ENCODE peak calls at places on chromosomes 7 and 10, in six cellular contexts. W is transverse colon; K is CD4-positive, alpha-beta T cell; Y is glutamatergic neuron; S is GM13977; O is AG09309. N is an unnamed sample.
A peak's percentile ranks its signal among the peaks of the same experiment; 100 is the strongest.

GRCh38 chr7:108557191-108557590 is 12.3 kb downstream of the THAP5 start:
- DNase-seq in O (no peak), Y (no peak), S (no peak), W (no peak), K (no peak), N (no peak)

GRCh38 chr10:19876570-19876969 is 60.3 kb downstream of the PLXDC2 start:
- DNase-seq in Y (no peak), S (no peak), O (no peak), K (no peak), W (no peak), N (no peak)

GRCh38 chr7:20998309-20998708 is 211.6 kb upstream of the SP8 start:
- DNase-seq in Y (no peak), K (no peak), S (no peak), O (no peak), W (peak; percentile 10), N (no peak)

GRCh38 chr10:34526186-34526585 is 288.9 kb downstream of the PARD3 start:
- DNase-seq in W (no peak), Y (no peak), S (no peak), O (no peak), K (no peak), N (no peak)

GRCh38 chr7:33774762-33775523 is 130.4 kb upstream of the BMPER start:
- DNase-seq in S (no peak), Y (no peak), K (no peak), O (peak; percentile 70), W (peak; percentile 20), N (no peak)

GRCh38 chr7:36945612-36946400 is 221.5 kb upstream of the AOAH start:
- DNase-seq in S (no peak), K (no peak), O (no peak), Y (peak; percentile 50), W (peak; percentile 43), N (no peak)

GRCh38 chr7:149529136-149529718 is 31.6 kb upstream of the ZNF746 start:
- DNase-seq in K (no peak), Y (no peak), S (no peak), W (no peak), O (no peak), N (no peak)

GRCh38 chr10:43057231-43057711 is 19.6 kb upstream of the RET start:
- DNase-seq in S (no peak), K (no peak), O (no peak), W (no peak), Y (no peak), N (no peak)

GRCh38 chr10:100731603-100732596 is 13.5 kb upstream of the PAX2 start:
- DNase-seq in O (no peak), W (no peak), S (no peak), Y (peak; percentile 45), K (no peak), N (no peak)

GRCh38 chr10:129568562-129569344 is 101.7 kb downstream of the MGMT start:
- DNase-seq in S (no peak), K (no peak), W (no peak), Y (peak; percentile 65), O (no peak), N (no peak)

GRCh38 chr10:99993994-99994689 is 15.6 kb downstream of the DNMBP start:
- DNase-seq in S (peak; percentile 80), O (no peak), Y (no peak), K (peak; percentile 45), W (peak; percentile 58), N (no peak)

GRCh38 chr10:73623056-73623455 is 18.2 kb downstream of the MYOZ1 start:
- DNase-seq in W (no peak), S (no peak), O (no peak), Y (no peak), K (no peak), N (no peak)

DNA sequence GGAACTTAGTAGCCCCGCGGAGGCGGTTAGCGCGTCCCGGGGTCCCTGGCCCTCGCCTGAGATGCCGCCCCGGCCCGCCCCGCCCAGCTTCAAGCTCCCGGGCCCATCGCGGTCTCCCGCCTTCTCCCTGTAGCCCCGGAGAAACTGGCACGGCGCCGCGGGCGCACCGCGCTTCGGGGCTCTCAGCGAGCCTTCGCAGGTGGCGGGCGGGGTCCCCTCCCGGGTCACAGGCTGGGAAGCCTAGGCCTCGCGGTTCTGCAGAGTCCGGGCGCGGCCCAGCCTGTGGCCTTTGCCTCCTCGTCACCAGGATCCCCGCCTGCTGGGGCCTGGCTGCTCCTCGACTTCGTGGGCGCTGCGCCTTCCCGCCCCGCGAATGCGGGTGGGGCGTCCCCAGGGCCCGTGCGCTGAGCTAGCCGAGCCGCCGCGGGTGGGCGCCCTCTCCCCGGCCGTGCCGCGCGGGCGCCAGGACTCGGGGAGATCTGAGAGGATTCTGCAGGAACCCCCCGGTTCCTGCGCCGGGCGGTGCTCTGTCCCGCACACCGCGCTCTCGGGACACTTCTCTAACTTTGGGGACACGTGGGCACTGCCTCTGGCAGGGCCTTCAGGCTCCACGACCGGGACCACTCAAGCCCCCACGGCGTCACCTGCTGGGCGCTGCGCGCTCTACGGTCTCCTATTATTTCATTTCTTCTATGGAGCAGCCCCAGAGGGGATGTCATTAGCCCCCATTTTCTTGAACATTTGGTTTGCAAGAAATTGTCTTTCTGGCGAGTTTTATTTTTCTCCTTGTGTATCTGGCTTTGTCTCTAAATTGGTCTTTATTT is 683 bp upstream of the RGS10 start:
- DNase-seq in K (peak; percentile 47), O (no peak), Y (peak; percentile 66), W (peak; percentile 66), S (peak; percentile 81), N (no peak)
- TF ChIP-seq CTCF in K (peak; percentile 85), O (peak; percentile 61), Y (peak; percentile 35), W (peak; percentile 32), S (peak; percentile 73), N (peak; percentile 70)

GRCh38 chr10:120827251-120827875 is 23.8 kb upstream of the WDR11 start:
- DNase-seq in K (no peak), O (no peak), S (no peak), W (no peak), Y (no peak), N (peak; percentile 12)

GRCh38 chr10:120825878-120826383 is 25.2 kb upstream of the WDR11 start:
- DNase-seq in S (no peak), W (no peak), K (no peak), O (no peak), Y (no peak), N (no peak)

GRCh38 chr10:120828940-120829339 is 22.2 kb upstream of the WDR11 start:
- DNase-seq in Y (no peak), O (no peak), K (no peak), S (no peak), W (no peak), N (no peak)

GRCh38 chr10:120823251-120823650 is 27.9 kb upstream of the WDR11 start:
- DNase-seq in O (no peak), K (no peak), W (no peak), S (no peak), Y (no peak), N (no peak)

DNA sequence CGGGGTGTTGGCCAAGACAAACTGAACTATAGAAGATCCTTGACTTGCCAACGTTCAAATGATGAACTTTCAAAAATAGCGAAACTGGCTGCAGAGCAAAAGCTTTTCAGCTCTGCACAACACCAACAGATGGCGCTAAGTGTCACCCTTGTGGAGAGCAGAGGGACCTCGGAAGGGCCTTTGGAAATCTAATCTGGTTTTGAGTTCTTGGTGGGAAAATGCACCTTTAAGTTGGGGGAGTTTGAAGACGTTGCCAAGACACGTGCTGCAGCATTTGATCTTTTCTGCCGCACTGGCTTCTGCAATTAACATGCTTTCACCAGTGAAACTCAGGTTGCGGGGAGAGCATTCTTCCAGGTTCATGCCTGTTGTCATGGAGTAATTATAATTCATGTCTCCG is 26.3 kb upstream of the WDR11 start:
- DNase-seq in S (peak; percentile 31), W (peak; percentile 13), O (no peak), K (no peak), Y (peak; percentile 41), N (peak; percentile 8)
- TF ChIP-seq CTCF in S (peak; percentile 69), W (peak; percentile 42), O (peak; percentile 50), K (no peak), Y (peak; percentile 65), N (peak; percentile 82)

GRCh38 chr7:43072530-43072929 is 39.9 kb upstream of the HECW1 start:
- DNase-seq in Y (no peak), O (no peak), W (no peak), K (no peak), S (no peak), N (no peak)

GRCh38 chr7:43077285-43077684 is 35.2 kb upstream of the HECW1 start:
- DNase-seq in O (no peak), K (no peak), S (no peak), Y (no peak), W (no peak), N (no peak)

GRCh38 chr7:43076189-43076605 is 36.2 kb upstream of the HECW1 start:
- DNase-seq in K (no peak), O (no peak), S (no peak), Y (no peak), W (no peak), N (peak; percentile 83)

GRCh38 chr7:43076606-43077005 is 35.8 kb upstream of the HECW1 start:
- DNase-seq in S (no peak), Y (no peak), W (no peak), O (no peak), K (no peak), N (no peak)

GRCh38 chr7:43071604-43072003 is 40.8 kb upstream of the HECW1 start:
- DNase-seq in W (no peak), Y (peak; percentile 75), S (no peak), K (no peak), O (no peak), N (no peak)
- TF ChIP-seq CTCF in W (no peak), Y (peak; percentile 73), S (peak; percentile 31), K (no peak), O (peak; percentile 38), N (peak; percentile 64)

GRCh38 chr7:114083714-114084113 is 164.9 kb upstream of the PPP1R3A start:
- DNase-seq in K (no peak), O (no peak), S (no peak), W (no peak), Y (no peak), N (no peak)

GRCh38 chr7:114082567-114082933 is 163.7 kb upstream of the PPP1R3A start:
- DNase-seq in S (no peak), K (no peak), O (no peak), W (no peak), Y (no peak), N (no peak)

GRCh38 chr7:114082934-114083647 is 164.3 kb upstream of the PPP1R3A start:
- DNase-seq in O (no peak), K (no peak), W (peak; percentile 46), S (no peak), Y (peak; percentile 58), N (no peak)

GRCh38 chr7:114084381-114085312 is 165.8 kb upstream of the PPP1R3A start:
- DNase-seq in Y (peak; percentile 50), O (no peak), W (peak; percentile 72), K (no peak), S (no peak), N (no peak)

DNA sequence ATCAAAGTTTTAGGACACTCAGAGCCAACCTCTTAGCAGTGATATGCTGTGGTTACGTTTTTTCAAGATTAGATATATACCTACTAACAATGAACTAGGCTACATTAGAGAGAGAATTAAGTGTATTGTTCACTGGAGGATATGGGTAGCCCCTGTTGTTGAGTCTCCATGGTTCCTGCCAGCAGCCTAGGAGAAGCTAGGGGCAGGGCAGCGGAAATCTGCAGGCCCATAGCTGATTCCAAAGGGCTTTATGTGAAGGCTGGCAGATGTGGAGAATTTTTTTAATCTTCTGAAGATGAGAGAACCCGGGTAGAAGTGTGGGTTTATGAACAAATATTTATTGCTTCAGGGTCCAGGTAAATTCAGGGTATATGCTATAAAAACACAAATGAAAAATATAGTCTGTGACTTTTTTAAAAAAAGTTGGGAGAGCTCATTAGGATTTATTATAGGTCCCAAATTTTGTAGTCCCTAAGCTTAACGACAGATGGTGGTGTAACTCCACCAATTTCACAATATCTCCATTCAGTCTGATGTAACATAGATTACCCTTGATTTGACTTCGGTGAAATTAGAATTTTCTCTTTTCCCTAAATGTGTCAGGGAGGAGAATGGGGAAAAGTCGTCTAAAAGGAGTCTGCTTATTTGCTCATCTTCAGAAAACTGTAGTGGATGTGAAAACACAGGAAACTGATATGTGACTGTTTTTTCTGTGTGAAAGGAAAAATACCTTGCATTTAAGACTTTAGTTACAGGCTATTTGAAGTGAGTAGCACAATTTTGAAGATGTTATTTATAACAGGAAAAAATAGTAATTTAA is 163.0 kb upstream of the PPP1R3A start:
- DNase-seq in K (no peak), O (peak; percentile 49), Y (no peak), S (peak; percentile 61), W (no peak), N (no peak)
- TF ChIP-seq CTCF in K (no peak), O (peak; percentile 43), Y (peak; percentile 27), S (peak; percentile 54), W (peak; percentile 59), N (peak; percentile 36)